ENCODE peak calls at places on chromosome 3, in four cellular contexts. One of them, this sample, is unnamed.
A peak's percentile ranks its signal among the peaks of the same experiment; 100 is the strongest.

GRCh38 chr3:195441051-195441450 is 1.8 kb downstream of the ACAP2 start:
- DNase-seq in HTR-8/SVneo: no peak
- DNase-seq in astrocyte of the spinal cord: peak; percentile 9
- DNase-seq in HS-27A: no peak
- DNase-seq in this sample: no peak

GRCh38 chr3:192183109-192183508 is 544.2 kb downstream of the FGF12 start:
- DNase-seq in HTR-8/SVneo: no peak
- DNase-seq in astrocyte of the spinal cord: no peak
- DNase-seq in HS-27A: no peak
- DNase-seq in this sample: no peak

GRCh38 chr3:110933786-110934415 is 137.7 kb upstream of the NECTIN3 start:
- DNase-seq in HTR-8/SVneo: no peak
- DNase-seq in astrocyte of the spinal cord: peak; percentile 50
- DNase-seq in HS-27A: no peak
- DNase-seq in this sample: no peak

GRCh38 chr3:127226451-127226850 is 33.5 kb downstream of the PRR23E start:
- DNase-seq in HTR-8/SVneo: peak; percentile 79
- DNase-seq in astrocyte of the spinal cord: no peak
- DNase-seq in HS-27A: peak; percentile 51
- DNase-seq in this sample: no peak

GRCh38 chr3:152505926-152506325 is 237.2 kb downstream of the MBNL1 start:
- DNase-seq in HTR-8/SVneo: no peak
- DNase-seq in astrocyte of the spinal cord: no peak
- DNase-seq in HS-27A: no peak
- DNase-seq in this sample: no peak

GRCh38 chr3:12903000-12903800 is 61.8 kb upstream of the RPL32 start:
- DNase-seq in HTR-8/SVneo: no peak
- DNase-seq in astrocyte of the spinal cord: no peak
- DNase-seq in HS-27A: no peak
- DNase-seq in this sample: no peak

GRCh38 chr3:72590732-72591192 is 257.5 kb downstream of the SHQ1 start:
- DNase-seq in HTR-8/SVneo: no peak
- DNase-seq in astrocyte of the spinal cord: no peak
- DNase-seq in HS-27A: no peak
- DNase-seq in this sample: no peak

GRCh38 chr3:185561374-185561943 is 9.1 kb upstream of the LIPH start:
- DNase-seq in HTR-8/SVneo: no peak
- DNase-seq in astrocyte of the spinal cord: no peak
- DNase-seq in HS-27A: no peak
- DNase-seq in this sample: no peak

GRCh38 chr3:126348308-126348920 is 8.8 kb downstream of the KLF15 start:
- DNase-seq in HTR-8/SVneo: no peak
- DNase-seq in astrocyte of the spinal cord: no peak
- DNase-seq in HS-27A: no peak
- DNase-seq in this sample: peak; percentile 49

GRCh38 chr3:10552631-10552943 is 47.2 kb upstream of the ATP2B2 start:
- DNase-seq in HTR-8/SVneo: no peak
- DNase-seq in astrocyte of the spinal cord: no peak
- DNase-seq in HS-27A: no peak
- DNase-seq in this sample: no peak

GRCh38 chr3:160668454-160668853 is 8.5 kb upstream of the ARL14 start:
- DNase-seq in HTR-8/SVneo: no peak
- DNase-seq in astrocyte of the spinal cord: no peak
- DNase-seq in HS-27A: no peak
- DNase-seq in this sample: no peak

GRCh38 chr3:124995460-124995994 is 60.3 kb downstream of the HEG1 start:
- DNase-seq in HTR-8/SVneo: peak; percentile 52
- DNase-seq in astrocyte of the spinal cord: peak; percentile 52
- DNase-seq in HS-27A: peak; percentile 15
- DNase-seq in this sample: peak; percentile 73

GRCh38 chr3:115704661-115705338 is 81.5 kb downstream of the GAP43 start:
- DNase-seq in HTR-8/SVneo: no peak
- DNase-seq in astrocyte of the spinal cord: no peak
- DNase-seq in HS-27A: no peak
- DNase-seq in this sample: no peak

GRCh38 chr3:15646924-15647511 is 45.5 kb downstream of the BTD start:
- DNase-seq in HTR-8/SVneo: peak; percentile 79
- DNase-seq in astrocyte of the spinal cord: peak; percentile 99
- DNase-seq in HS-27A: peak; percentile 100
- DNase-seq in this sample: no peak

GRCh38 chr3:184513276-184514150 is 48.1 kb upstream of the EPHB3 start:
- DNase-seq in HTR-8/SVneo: peak; percentile 92
- DNase-seq in astrocyte of the spinal cord: peak; percentile 73
- DNase-seq in HS-27A: peak; percentile 8
- DNase-seq in this sample: peak; percentile 94

GRCh38 chr3:71498543-71498942 is 85.0 kb downstream of the FOXP1 start:
- DNase-seq in HTR-8/SVneo: no peak
- DNase-seq in astrocyte of the spinal cord: no peak
- DNase-seq in HS-27A: no peak
- DNase-seq in this sample: no peak

GRCh38 chr3:159837725-159838124 is 150.9 kb upstream of the IL12A start:
- DNase-seq in HTR-8/SVneo: no peak
- DNase-seq in astrocyte of the spinal cord: no peak
- DNase-seq in HS-27A: no peak
- DNase-seq in this sample: no peak

GRCh38 chr3:155184027-155184426 is 103.9 kb downstream of the MME start:
- DNase-seq in HTR-8/SVneo: no peak
- DNase-seq in astrocyte of the spinal cord: peak; percentile 12
- DNase-seq in HS-27A: no peak
- DNase-seq in this sample: no peak

GRCh38 chr3:9234191-9234590 is 15.3 kb downstream of the SRGAP3 start:
- DNase-seq in HTR-8/SVneo: no peak
- DNase-seq in astrocyte of the spinal cord: no peak
- DNase-seq in HS-27A: no peak
- DNase-seq in this sample: no peak

GRCh38 chr3:19216669-19217337 is 68.5 kb downstream of the KCNH8 start:
- DNase-seq in HTR-8/SVneo: no peak
- DNase-seq in astrocyte of the spinal cord: no peak
- DNase-seq in HS-27A: no peak
- DNase-seq in this sample: no peak

GRCh38 chr3:153284282-153284938 is 122.4 kb downstream of the RAP2B start:
- DNase-seq in HTR-8/SVneo: peak; percentile 45
- DNase-seq in astrocyte of the spinal cord: peak; percentile 85
- DNase-seq in HS-27A: peak; percentile 50
- DNase-seq in this sample: no peak

GRCh38 chr3:72401005-72401404 is 447.2 kb downstream of the SHQ1 start:
- DNase-seq in HTR-8/SVneo: no peak
- DNase-seq in astrocyte of the spinal cord: no peak
- DNase-seq in HS-27A: no peak
- DNase-seq in this sample: no peak

GRCh38 chr3:58564456-58565160 is 12.6 kb downstream of the FAM107A start:
- DNase-seq in HTR-8/SVneo: peak; percentile 70
- DNase-seq in astrocyte of the spinal cord: peak; percentile 75
- DNase-seq in HS-27A: peak; percentile 91
- DNase-seq in this sample: no peak

GRCh38 chr3:35422826-35423601 is 216.3 kb upstream of the ARPP21 start:
- DNase-seq in HTR-8/SVneo: no peak
- DNase-seq in astrocyte of the spinal cord: peak; percentile 91
- DNase-seq in HS-27A: no peak
- DNase-seq in this sample: no peak

GRCh38 chr3:120144267-120144666 is 50.0 kb upstream of the GSK3B start:
- DNase-seq in HTR-8/SVneo: peak; percentile 75
- DNase-seq in astrocyte of the spinal cord: peak; percentile 20
- DNase-seq in HS-27A: peak; percentile 94
- DNase-seq in this sample: no peak

GRCh38 chr3:12120374-12121140 is 38.2 kb downstream of the TIMP4 start:
- DNase-seq in HTR-8/SVneo: no peak
- DNase-seq in astrocyte of the spinal cord: no peak
- DNase-seq in HS-27A: no peak
- DNase-seq in this sample: no peak

GRCh38 chr3:125652349-125652748 is 57.1 kb upstream of the OSBPL11 start:
- DNase-seq in HTR-8/SVneo: no peak
- DNase-seq in astrocyte of the spinal cord: no peak
- DNase-seq in HS-27A: no peak
- DNase-seq in this sample: no peak

GRCh38 chr3:126033765-126034164 is 50.2 kb downstream of the SLC41A3 start:
- DNase-seq in HTR-8/SVneo: no peak
- DNase-seq in astrocyte of the spinal cord: no peak
- DNase-seq in HS-27A: no peak
- DNase-seq in this sample: no peak

GRCh38 chr3:50611464-50612233 is at the start of gene CISH:
- DNase-seq in HTR-8/SVneo: peak; percentile 89
- DNase-seq in astrocyte of the spinal cord: peak; percentile 93
- DNase-seq in HS-27A: peak; percentile 86
- DNase-seq in this sample: peak; percentile 96

GRCh38 chr3:170387952-170388351 is 30.4 kb downstream of the SKIL start:
- DNase-seq in HTR-8/SVneo: no peak
- DNase-seq in astrocyte of the spinal cord: no peak
- DNase-seq in HS-27A: no peak
- DNase-seq in this sample: no peak

GRCh38 chr3:48016336-48016973 is at the start of gene MAP4:
- DNase-seq in HTR-8/SVneo: no peak
- DNase-seq in astrocyte of the spinal cord: peak; percentile 49
- DNase-seq in HS-27A: no peak
- DNase-seq in this sample: no peak

GRCh38 chr3:49461443-49462171 is 8.5 kb upstream of the DAG1 start:
- DNase-seq in HTR-8/SVneo: no peak
- DNase-seq in astrocyte of the spinal cord: no peak
- DNase-seq in HS-27A: no peak
- DNase-seq in this sample: no peak

GRCh38 chr3:8473029-8473428 is 28.6 kb upstream of the LMCD1 start:
- DNase-seq in HTR-8/SVneo: no peak
- DNase-seq in astrocyte of the spinal cord: no peak
- DNase-seq in HS-27A: no peak
- DNase-seq in this sample: no peak

GRCh38 chr3:62586356-62586755 is 213.0 kb upstream of the FEZF2 start:
- DNase-seq in HTR-8/SVneo: no peak
- DNase-seq in astrocyte of the spinal cord: peak; percentile 37
- DNase-seq in HS-27A: no peak
- DNase-seq in this sample: no peak

GRCh38 chr3:90080988-90081387 is 973.6 kb downstream of the EPHA3 start:
- DNase-seq in HTR-8/SVneo: no peak
- DNase-seq in astrocyte of the spinal cord: no peak
- DNase-seq in HS-27A: no peak
- DNase-seq in this sample: no peak